ENCODE peak calls at places on chromosomes 5 and 9, in seven cellular contexts. Y is H1, F is SK-N-SH, U is HCT116, M is HepG2, X is K562, Q is GM12878. P is an unnamed sample.

GRCh38 chr5:141121563-141121962 is at the start of gene PCDHB4:
- DNase-seq in Y (no peak), F (peak), U (no peak), M (peak), X (no peak), Q (no peak), P (no peak)

GRCh38 chr5:143182901-143183820 is 220.3 kb downstream of the NR3C1 start:
- DNase-seq in Y (no peak), F (no peak), U (no peak), M (peak), X (no peak), Q (peak), P (no peak)

GRCh38 chr5:120684749-120685415 is 220.8 kb downstream of the PRR16 start:
- DNase-seq in Y (no peak), F (peak), U (no peak), M (no peak), X (no peak), Q (no peak), P (no peak)

GRCh38 chr5:180589771-180590542 is 1.3 kb downstream of the SCGB3A1 start:
- DNase-seq in Y (no peak), F (peak), U (no peak), M (no peak), X (no peak), Q (no peak), P (no peak)

GRCh38 chr9:127505396-127506116 is 54.2 kb downstream of the LRSAM1 start:
- DNase-seq in Y (no peak), F (peak), U (no peak), M (peak), X (peak), Q (no peak), P (peak)

GRCh38 chr5:141849371-141850182 is 28.6 kb downstream of the PCDH1 start:
- DNase-seq in Y (peak), F (peak), U (no peak), M (peak), X (peak), Q (no peak), P (peak)

GRCh38 chr9:122126340-122127333 is 32.9 kb downstream of the NDUFA8 start:
- DNase-seq in Y (no peak), F (peak), U (no peak), M (peak), X (peak), Q (no peak), P (no peak)

GRCh38 chr9:109912726-109913460 is 132.9 kb downstream of the PALM2AKAP2 start:
- DNase-seq in Y (no peak), F (no peak), U (no peak), M (no peak), X (no peak), Q (no peak), P (no peak)

GRCh38 chr9:135602789-135603481 is 36.4 kb downstream of the GLT6D1 start:
- DNase-seq in Y (peak), F (peak), U (peak), M (no peak), X (peak), Q (no peak), P (peak)

GRCh38 chr5:178323541-178323865 is 90.9 kb upstream of the PHYKPL start:
- DNase-seq in Y (no peak), F (no peak), U (no peak), M (no peak), X (no peak), Q (no peak), P (no peak)

GRCh38 chr5:178323961-178324360 is 91.4 kb upstream of the PHYKPL start:
- DNase-seq in Y (no peak), F (no peak), U (no peak), M (no peak), X (no peak), Q (no peak), P (no peak)

GRCh38 chr5:178324481-178325310 is 92.1 kb upstream of the PHYKPL start:
- DNase-seq in Y (no peak), F (no peak), U (no peak), M (no peak), X (no peak), Q (no peak), P (no peak)

GRCh38 chr5:178325311-178326053 is 92.9 kb upstream of the PHYKPL start:
- DNase-seq in Y (no peak), F (no peak), U (no peak), M (no peak), X (no peak), Q (no peak), P (no peak)

DNA sequence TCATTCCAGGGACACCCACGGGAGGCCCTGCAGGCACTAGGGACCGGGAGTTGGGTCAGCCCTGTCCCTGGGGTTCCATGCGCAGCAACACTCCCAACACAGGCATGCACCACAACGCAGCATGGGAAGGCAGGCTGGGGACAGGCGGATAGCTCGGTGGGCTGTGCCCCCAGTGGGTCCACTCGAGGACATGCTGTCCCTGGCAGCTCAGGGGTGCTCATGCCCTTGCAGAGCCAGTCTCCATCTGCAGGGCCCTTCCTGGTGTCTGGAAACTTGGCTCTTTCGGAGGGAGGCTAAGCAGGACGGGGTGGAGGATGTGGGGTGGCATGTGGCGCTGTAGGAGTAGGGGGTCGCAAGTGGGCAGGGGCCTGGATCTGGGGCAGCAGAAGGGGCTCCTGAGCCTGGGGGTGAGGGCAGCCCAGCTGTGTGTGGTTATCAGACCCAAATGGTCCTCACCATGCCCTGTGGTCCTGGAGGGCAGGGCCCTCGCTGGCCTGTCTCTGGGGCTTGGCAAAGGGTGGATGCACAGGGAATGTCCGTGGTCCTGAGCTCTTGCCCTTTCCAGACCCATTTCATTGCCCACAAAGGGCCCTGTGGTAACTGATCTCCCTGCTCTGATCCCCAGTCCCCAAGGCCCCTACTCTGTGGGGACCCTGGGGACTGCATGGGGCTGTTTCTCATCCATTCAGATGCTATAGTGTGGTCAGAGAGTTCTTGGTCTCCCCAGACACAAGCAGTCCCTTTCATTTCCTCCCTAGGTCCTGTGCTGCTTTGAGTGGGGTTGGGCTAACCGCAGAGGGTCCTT is 90.3 kb upstream of the PHYKPL start:
- DNase-seq in Y (no peak), F (no peak), U (no peak), M (no peak), X (no peak), Q (no peak), P (no peak)
- TF ChIP-seq JUND in Y (no peak), F (no peak), U (no peak), M (no peak), X (no peak), Q (no peak), P (no peak)

DNA sequence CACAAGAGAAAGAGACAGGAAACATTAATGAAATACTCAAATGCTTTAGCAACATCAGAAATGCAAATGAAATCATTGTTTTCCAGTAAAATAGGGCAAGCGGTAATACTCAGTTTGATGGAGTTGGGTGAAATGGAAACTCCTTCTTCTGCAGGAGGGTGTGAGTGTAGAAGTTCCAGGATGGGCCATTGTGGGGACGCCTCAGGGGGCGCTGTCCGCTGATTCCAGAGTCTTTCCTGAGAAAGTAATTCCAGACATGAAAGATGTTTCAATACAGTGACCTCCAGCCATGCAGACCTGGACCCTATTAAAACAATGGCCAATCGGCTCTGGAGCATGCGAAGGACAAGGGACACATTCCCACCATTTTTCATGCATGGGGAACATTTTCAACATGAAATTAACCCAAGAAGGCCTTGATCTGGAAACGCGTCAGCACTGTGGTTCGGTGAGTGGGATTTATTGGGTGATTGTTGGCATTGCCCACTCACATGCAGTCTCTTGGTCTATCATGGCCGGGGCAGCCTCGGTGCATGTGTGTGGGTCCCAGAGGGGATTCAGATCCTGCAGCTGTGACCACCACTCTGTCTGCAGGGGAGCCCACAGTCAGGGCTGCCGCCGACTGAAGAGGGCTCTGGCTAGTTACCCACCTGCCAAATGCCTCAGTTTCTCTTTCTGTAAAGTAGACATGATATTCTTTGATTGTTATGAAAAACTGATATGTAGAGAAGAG is 132.6 kb upstream of the IRX4 start:
- DNase-seq in Y (no peak), F (no peak), U (no peak), M (no peak), X (peak), Q (no peak), P (no peak)
- TF ChIP-seq JUND in Y (no peak), F (no peak), U (no peak), M (no peak), X (no peak), Q (no peak), P (no peak)

DNA sequence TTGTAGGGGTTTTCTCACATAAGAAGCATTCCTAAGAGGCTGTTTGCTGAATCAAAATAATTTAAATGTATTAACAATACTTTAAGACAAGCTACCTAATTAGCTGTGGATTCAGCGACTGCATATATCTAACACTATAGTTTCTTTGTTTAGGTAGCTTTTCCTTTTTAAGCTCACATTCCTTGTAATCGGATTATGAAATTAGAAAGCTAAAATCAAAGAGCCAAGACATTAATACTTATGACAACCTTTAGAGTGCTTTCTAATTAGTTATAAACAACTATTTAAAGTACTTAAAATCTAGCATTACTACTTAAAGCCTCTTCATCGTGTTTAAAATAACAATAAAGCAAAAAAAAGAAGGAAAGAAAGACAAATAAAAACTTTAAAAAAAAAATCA is 137.3 kb upstream of the RETREG1 start:
- DNase-seq in Y (no peak), F (no peak), U (no peak), M (no peak), X (no peak), Q (no peak), P (no peak)
- TF ChIP-seq JUND in Y (no peak), F (no peak), U (no peak), M (no peak), X (no peak), Q (no peak), P (no peak)

DNA sequence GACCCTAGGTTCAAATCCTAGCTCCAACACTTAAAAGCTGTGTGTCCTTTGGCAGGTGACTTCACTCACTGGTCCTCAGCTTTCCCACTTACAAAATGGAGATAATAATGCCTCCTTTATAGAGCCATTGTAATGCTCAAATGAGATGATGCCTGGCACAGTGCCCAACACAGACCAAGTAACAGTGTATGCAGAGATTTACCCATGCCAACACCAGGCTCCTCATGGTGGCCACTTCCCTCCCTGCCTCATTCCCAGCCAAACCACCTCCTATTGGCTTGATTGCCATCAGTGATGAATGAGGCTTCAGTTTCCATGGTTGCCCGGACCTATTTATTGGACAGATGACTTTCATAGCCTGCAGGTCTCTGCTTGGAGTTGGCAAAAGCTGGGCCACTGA is 469.4 kb downstream of the CDK5RAP2 start:
- DNase-seq in Y (no peak), F (no peak), U (no peak), M (no peak), X (no peak), Q (no peak), P (no peak)
- TF ChIP-seq JUND in Y (no peak), F (no peak), U (no peak), M (no peak), X (no peak), Q (no peak), P (no peak)

GRCh38 chr9:124344291-124345050 is 70.8 kb downstream of the PSMB7 start:
- DNase-seq in Y (no peak), F (no peak), U (no peak), M (no peak), X (no peak), Q (no peak), P (no peak)

GRCh38 chr9:124346347-124347163 is 68.7 kb downstream of the PSMB7 start:
- DNase-seq in Y (no peak), F (no peak), U (no peak), M (no peak), X (no peak), Q (no peak), P (no peak)

GRCh38 chr9:124345063-124345462 is 70.2 kb downstream of the PSMB7 start:
- DNase-seq in Y (no peak), F (no peak), U (no peak), M (no peak), X (no peak), Q (no peak), P (no peak)

GRCh38 chr9:124347206-124347967 is 67.9 kb downstream of the PSMB7 start:
- DNase-seq in Y (no peak), F (no peak), U (no peak), M (no peak), X (no peak), Q (no peak), P (no peak)

DNA sequence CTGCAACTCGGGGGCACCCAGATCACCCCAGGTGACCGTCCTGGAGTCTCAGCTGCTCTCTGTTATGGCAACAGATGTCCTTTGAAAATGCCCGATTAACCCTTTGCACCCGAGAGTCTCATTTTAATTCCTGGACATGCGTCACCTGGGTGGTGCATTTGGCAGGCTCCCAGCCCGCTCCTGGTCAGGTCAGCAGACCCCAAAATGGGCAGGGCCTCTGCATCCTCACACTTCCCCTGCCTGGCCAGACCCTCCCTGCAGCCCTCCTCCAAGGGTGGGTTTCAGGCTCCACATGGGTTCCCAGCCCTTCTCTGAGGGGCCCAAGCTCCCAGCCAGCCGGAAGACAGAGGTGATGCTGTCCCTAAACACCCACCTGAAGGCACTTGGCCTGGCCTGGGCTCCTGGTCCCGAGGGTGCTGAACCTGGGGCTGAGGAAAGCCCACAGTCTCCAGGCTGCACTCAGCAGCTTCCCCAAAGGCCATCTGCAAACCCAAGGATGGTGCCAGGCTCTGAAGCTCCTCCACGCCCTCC is 69.4 kb downstream of the PSMB7 start:
- DNase-seq in Y (no peak), F (no peak), U (no peak), M (no peak), X (no peak), Q (no peak), P (no peak)
- TF ChIP-seq JUND in Y (no peak), F (no peak), U (no peak), M (no peak), X (no peak), Q (no peak), P (no peak)

DNA sequence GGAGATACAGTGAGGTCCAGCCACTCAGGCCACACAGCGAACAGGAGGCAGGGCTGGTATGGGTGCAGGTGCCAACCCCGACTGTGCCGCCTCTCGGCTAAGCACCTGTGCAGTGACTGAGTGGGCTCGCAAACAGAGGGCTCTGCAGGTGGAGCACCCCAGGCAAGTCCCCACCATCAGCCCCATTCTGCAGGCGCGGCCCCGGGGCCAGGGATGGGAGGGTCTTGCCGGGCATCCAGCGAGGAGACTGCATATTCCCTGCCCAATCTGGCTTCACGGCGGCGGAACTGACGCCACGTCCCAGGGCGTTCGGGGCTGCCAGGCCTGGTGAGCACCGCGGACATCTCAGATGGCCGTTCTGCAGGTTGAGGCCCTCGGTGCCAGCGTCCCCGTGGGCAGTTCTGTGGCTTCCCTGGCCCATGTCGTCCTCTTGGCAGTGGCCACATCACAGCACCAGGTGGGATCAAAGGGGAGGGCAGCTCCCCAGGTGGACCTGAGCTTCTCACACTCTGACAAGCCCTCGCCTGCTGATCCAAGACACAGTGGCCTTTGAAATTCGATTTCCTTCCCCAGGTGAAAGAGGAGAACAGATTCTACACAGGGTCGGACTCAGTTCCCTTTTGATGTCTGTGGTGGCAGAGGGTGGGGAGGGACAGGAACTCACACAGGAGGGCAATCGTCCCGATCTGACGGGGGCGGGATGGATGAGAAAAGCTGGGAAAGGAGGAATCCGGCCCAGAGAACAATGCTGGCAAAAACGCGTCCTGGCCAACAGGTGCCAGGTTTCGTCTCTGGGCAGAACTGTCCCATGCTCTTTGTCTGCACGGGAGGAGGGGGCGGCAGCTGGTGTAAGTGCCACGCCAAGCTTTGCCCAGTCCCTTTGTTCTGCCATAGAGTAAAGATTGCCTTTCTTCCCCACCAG is 18.8 kb downstream of the DBH start:
- DNase-seq in Y (no peak), F (no peak), U (no peak), M (no peak), X (no peak), Q (no peak), P (no peak)
- TF ChIP-seq JUND in Y (no peak), F (no peak), U (no peak), M (no peak), X (no peak), Q (no peak), P (no peak)

GRCh38 chr5:4700082-4700481 is 440.0 kb upstream of the ADAMTS16 start:
- DNase-seq in Y (peak), F (peak), U (no peak), M (peak), X (peak), Q (no peak), P (peak)
- TF ChIP-seq JUND in Y (no peak), F (no peak), U (no peak), M (no peak), X (no peak), Q (no peak), P (no peak)

DNA sequence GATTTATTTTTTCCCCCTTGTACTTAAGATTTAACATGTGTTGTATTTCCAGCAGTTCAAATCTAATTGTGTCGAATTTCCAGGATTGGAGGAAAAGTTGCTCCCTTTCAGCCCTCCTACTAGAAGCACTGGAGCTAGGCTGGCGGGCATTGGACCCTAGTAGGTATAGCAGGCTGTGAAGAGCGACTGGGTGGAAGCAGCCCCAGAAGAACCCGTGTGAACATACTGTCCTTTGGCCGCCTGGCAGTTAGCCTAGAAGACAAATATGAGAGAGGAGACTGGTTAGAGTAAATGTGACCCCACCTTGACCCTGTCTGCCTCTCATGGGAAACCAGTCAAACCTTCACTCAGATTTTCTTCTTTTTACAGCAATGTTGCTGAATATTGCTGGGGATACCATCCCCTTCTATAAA is 13.9 kb downstream of the ALDOB start:
- DNase-seq in Y (no peak), F (no peak), U (no peak), M (peak), X (no peak), Q (no peak), P (peak)
- TF ChIP-seq JUND in Y (no peak), F (no peak), U (no peak), M (no peak), X (no peak), Q (no peak), P (no peak)

DNA sequence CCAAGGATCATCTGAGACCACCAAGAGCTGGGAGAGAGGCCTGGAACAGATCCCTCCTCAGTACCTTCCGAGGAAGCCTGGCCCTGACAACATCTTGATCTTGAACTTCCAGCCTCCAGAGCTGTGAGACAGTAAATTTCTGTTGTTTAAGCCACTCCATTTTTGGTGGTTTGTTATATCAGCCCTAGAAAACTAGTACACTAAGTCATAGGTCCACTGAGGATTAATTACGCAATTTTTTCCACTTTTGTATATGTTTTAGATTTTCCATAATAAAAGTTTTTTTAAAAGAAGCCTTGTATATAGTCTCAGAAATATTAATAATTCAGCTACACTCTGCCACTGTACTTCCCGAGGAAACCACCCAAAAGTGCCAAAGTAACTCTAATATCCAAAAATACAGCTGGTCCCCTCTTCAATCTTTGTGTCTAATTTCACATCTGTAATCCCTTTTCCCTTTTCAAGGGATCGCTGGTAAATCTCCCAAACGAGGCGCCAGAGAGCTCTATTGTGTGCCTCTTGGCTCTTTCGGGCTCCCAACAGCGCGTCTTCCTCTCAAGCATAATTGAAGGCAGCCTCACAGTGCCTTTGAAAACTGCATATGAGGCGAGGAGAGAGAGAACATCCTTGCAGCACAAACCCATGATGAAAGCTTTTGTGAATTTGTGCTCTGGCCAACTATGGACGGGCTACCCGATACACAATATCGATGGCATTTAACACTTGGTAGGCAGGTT is 32.7 kb downstream of the PRUNE2 start:
- DNase-seq in Y (no peak), F (no peak), U (no peak), M (no peak), X (no peak), Q (no peak), P (no peak)
- TF ChIP-seq JUND in Y (no peak), F (no peak), U (no peak), M (no peak), X (no peak), Q (no peak), P (no peak)

P was measured in T47D.